ENCODE peak calls at places on chromosomes 13 and 19, in four cellular contexts. O, F, W and Q are unnamed samples.

GRCh38 chr13:86922936-86923335 is 748.2 kb upstream of the SLITRK5 start:
- DNase-seq in O (no peak), F (no peak), W (no peak), Q (no peak)

GRCh38 chr19:48510421-48511268 is 990 bp downstream of the LMTK3 start:
- DNase-seq in O (no peak), F (peak), W (no peak), Q (peak)

GRCh38 chr13:44796597-44797517 is 192.4 kb downstream of the NUFIP1 start:
- DNase-seq in O (no peak), F (no peak), W (no peak), Q (no peak)

GRCh38 chr19:21463449-21464105 is 41.8 kb upstream of the ZNF429 start:
- DNase-seq in O (no peak), F (peak), W (no peak), Q (peak)

GRCh38 chr13:25848822-25849740 is 202.7 kb downstream of the SHISA2 start:
- DNase-seq in O (no peak), F (no peak), W (no peak), Q (no peak)

GRCh38 chr19:10565028-10565566 is 713 bp downstream of the KRI1 start:
- DNase-seq in O (no peak), F (peak), W (no peak), Q (peak)

GRCh38 chr19:51560339-51560738 is 10.7 kb upstream of the ZNF175 start:
- DNase-seq in O (no peak), F (no peak), W (no peak), Q (no peak)

GRCh38 chr19:7970716-7971448 is 27.4 kb upstream of the TIMM44 start:
- DNase-seq in O (peak), F (peak), W (no peak), Q (peak)

GRCh38 chr19:34230833-34231232 is 23.5 kb upstream of the GARRE1 start:
- DNase-seq in O (no peak), F (no peak), W (no peak), Q (no peak)

GRCh38 chr19:51258165-51258564 is 7.3 kb downstream of the SIGLECL1 start:
- DNase-seq in O (no peak), F (no peak), W (no peak), Q (no peak)

GRCh38 chr13:34772206-34772605 is 169.9 kb upstream of the NBEA start:
- DNase-seq in O (no peak), F (no peak), W (no peak), Q (no peak)

GRCh38 chr19:8367327-8368001 is 3.5 kb downstream of the ANGPTL4 start:
- DNase-seq in O (no peak), F (peak), W (no peak), Q (peak)

GRCh38 chr13:67281476-67281875 is 51.3 kb upstream of the PCDH9 start:
- DNase-seq in O (no peak), F (no peak), W (no peak), Q (no peak)

GRCh38 chr13:99908129-99908805 is 63.3 kb downstream of the ZIC5 start:
- DNase-seq in O (no peak), F (no peak), W (no peak), Q (no peak)

GRCh38 chr19:50333737-50334617 is 4.8 kb upstream of the KCNC3 start:
- DNase-seq in O (no peak), F (peak), W (no peak), Q (peak)

GRCh38 chr19:45151821-45152503 is 8.8 kb downstream of the NKPD1 start:
- DNase-seq in O (no peak), F (no peak), W (no peak), Q (no peak)

GRCh38 chr19:45153339-45154063 is 7.3 kb downstream of the NKPD1 start:
- DNase-seq in O (no peak), F (peak), W (no peak), Q (peak)

GRCh38 chr19:45154064-45154827 is 6.5 kb downstream of the NKPD1 start:
- DNase-seq in O (peak), F (peak), W (no peak), Q (no peak)

GRCh38 chr19:45150731-45151725 is 9.8 kb downstream of the NKPD1 start:
- DNase-seq in O (no peak), F (peak), W (no peak), Q (no peak)

GRCh38 chr19:45152504-45153338 is 8.1 kb downstream of the NKPD1 start:
- DNase-seq in O (no peak), F (no peak), W (no peak), Q (peak)
- TF ChIP-seq NFIC in O (no peak), F (no peak), W (no peak), Q (no peak)

DNA sequence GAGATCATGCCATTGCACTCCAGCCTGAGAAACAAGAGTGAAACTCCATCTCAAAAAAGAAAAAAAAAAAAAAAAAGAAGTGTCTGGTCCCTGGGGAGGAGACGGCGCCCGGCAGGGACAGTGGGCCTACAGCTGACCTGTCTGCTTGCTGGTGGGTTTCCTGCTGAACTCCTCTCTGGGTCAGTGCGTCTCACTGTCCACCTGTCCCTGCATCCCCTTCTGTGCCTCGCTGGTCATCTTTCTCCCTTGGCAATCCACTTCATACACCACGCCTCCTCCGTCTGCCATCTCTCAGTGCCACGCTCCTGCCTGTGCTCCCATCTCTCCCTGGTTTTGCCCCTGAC is 63.4 kb downstream of the ACSBG2 start:
- DNase-seq in O (no peak), F (no peak), W (no peak), Q (no peak)
- TF ChIP-seq GABPA in O (no peak), F (no peak), W (no peak), Q (no peak)

GRCh38 chr19:47045867-47046470 is 2.5 kb downstream of the TMEM160 start:
- DNase-seq in O (no peak), F (no peak), W (no peak), Q (no peak)
- TF ChIP-seq REST in O (no peak), F (no peak), W (no peak), Q (no peak)

DNA sequence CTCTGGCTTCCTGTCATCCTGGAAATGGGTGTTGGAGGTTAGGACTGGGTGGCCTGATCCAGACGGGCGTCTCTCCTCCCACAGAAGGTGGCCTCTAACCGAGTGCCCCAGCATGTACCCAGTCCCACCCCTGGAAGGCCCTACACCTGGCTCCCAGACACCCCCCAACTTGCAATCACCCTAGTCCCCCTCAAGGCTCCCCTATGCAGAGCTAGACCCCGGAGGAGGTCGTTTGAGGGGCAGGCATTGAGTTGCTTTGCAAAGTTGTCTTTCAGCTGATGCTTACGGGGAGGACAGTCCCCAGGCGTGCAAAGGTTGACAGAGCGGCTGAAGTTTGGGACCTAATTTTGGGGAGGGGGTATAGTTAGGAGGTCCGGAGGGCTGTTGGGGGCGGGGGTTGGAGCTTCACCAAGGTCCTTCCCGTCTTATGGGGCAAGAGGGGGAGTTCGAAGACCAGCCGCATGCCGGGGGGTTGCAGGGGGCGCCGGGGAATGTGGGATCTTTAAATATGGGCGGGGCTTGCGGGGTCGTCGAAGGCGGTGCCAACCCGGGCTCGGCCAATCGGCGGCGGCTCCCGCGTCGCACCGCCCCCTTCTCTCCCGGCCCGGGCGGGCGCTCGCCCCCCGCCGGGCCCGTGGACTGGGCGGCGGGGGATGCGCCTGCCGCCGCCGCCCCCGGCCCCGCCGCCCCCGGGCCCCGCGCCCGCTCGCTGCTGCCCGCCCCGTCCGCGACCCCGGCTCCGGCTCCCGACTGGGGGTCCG is at the start of gene KCNN1:
- DNase-seq in O (no peak), F (no peak), W (no peak), Q (peak)
- TF ChIP-seq NFIC in O (no peak), F (no peak), W (no peak), Q (no peak)

DNA sequence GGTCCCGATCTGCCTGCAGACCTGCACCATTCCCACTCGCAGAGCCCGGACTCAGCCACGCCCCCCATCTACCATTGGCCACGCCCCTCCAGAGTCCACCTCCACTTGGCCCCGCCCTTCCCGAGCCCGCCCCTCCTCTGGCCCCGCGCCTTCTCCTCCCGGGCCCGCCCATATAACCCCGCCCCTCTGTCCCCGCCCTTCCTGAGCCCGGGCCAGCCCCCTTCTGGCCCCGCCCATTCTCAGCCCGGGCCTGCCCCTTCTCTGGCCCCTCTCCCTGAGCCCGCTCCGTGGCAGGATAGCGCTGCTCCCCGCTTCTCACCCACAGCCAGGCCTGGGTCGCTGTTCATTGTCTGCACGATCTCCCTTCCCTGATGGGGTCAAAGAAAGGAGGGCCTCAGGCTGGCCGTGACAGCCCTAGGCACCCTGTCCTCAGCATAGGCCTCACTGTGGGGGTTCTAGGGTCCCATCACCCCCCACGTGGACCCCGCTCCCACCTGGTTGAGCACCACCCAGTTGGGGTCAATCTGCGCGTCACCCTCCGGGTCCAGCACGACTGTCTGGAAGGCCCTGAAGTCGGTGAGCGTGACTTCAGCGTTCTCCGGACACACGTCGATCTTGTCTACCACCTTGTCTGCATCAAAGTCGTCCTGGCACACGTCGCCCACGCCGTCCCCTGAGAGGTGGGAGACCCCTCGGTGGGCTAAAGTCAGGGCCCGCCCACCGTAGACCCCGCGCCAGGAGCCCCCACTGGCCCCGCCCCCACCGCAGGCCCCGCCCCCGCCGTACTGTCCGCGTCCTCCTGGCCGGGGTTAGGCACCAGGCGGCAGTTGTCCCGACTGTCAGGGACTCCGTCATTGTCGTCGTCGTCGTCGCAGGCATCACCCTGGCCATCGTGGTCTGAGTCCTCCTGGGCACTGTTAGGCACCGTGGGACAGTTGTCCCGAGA is 5.7 kb downstream of the COMP start:
- DNase-seq in O (peak), F (peak), W (no peak), Q (peak)
- TF ChIP-seq GABPA in O (no peak), F (no peak), W (no peak), Q (no peak)

GRCh38 chr13:93248627-93249047 is 22.0 kb downstream of the GPC6 start:
- DNase-seq in O (peak), F (peak), W (no peak), Q (peak)
- TF ChIP-seq REST in O (no peak), F (no peak), W (no peak), Q (no peak)

GRCh38 chr19:42272535-42272897 is 3.5 kb downstream of the CIC start:
- DNase-seq in O (no peak), F (no peak), W (no peak), Q (no peak)
- TF ChIP-seq NFIC in O (no peak), F (no peak), W (no peak), Q (no peak)

GRCh38 chr19:41332000-41332399 is 21.7 kb downstream of the TGFB1 start:
- DNase-seq in O (no peak), F (no peak), W (no peak), Q (no peak)

GRCh38 chr19:41330946-41331678 is 21.1 kb downstream of the CCDC97 start:
- DNase-seq in O (no peak), F (no peak), W (no peak), Q (peak)

GRCh38 chr19:41332468-41332867 is 21.3 kb downstream of the TGFB1 start:
- DNase-seq in O (no peak), F (no peak), W (no peak), Q (no peak)

GRCh38 chr19:41335467-41335866 is 18.3 kb downstream of the TGFB1 start:
- DNase-seq in O (no peak), F (no peak), W (no peak), Q (no peak)

DNA sequence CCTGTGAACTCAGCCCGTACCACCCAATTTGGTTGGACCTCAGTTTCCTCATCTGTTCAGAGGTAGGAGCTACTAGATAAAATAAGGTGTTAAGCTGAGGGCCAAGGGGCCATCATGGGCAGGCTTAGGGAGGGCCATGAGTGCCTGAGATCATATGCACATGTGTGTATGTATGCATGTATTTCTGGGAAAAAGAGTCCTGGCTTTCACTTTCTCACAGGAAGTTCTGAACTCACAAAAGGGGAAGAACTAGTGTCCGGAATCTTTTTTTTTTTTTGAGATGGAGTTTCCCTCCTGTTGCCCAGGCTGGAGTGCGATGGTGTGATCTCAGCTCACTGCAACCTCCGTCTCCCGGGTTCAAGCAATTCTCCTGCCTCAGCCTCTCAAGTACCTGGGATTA is 18.9 kb downstream of the TGFB1 start:
- DNase-seq in O (no peak), F (no peak), W (no peak), Q (no peak)
- TF ChIP-seq GABPA in O (no peak), F (no peak), W (no peak), Q (no peak)